ENCODE peak calls at places on chromosomes 4 and X, in eight cellular contexts. One of them, this sample, is unnamed.
A peak's percentile ranks its signal among the peaks of the same experiment; 100 is the strongest.

GRCh38 chrX:70172226-70172625 is 5.1 kb upstream of the DGAT2L6 start:
- DNase-seq in CD4-positive, CD25-positive, alpha-beta regulatory T cell: no peak
- DNase-seq in transverse colon: no peak
- DNase-seq in neural crest cell: no peak
- DNase-seq in HCT116: no peak
- DNase-seq in stimulated activated CD4-positive, alpha-beta T cell treated with anti-CD3 and anti-CD28 coated beads, Interleukin-15, amount 100 ng/mL, for 24 hours: no peak
- DNase-seq in NCI-H1417: no peak
- DNase-seq in SJSA1: no peak
- DNase-seq in this sample: no peak

GRCh38 chr4:56910172-56910967 is 2.7 kb downstream of the REST start:
- DNase-seq in CD4-positive, CD25-positive, alpha-beta regulatory T cell: no peak
- DNase-seq in SJSA1: no peak
- DNase-seq in transverse colon: no peak
- DNase-seq in neural crest cell: no peak
- DNase-seq in HCT116: no peak
- DNase-seq in NCI-H1417: no peak
- DNase-seq in stimulated activated CD4-positive, alpha-beta T cell treated with anti-CD3 and anti-CD28 coated beads, Interleukin-15, amount 100 ng/mL, for 24 hours: peak; percentile 11
- DNase-seq in this sample: no peak

GRCh38 chr4:2417765-2418651 is at the start of gene ZFYVE28:
- DNase-seq in neural crest cell: no peak
- DNase-seq in SJSA1: no peak
- DNase-seq in CD4-positive, CD25-positive, alpha-beta regulatory T cell: no peak
- DNase-seq in NCI-H1417: no peak
- DNase-seq in transverse colon: no peak
- DNase-seq in stimulated activated CD4-positive, alpha-beta T cell treated with anti-CD3 and anti-CD28 coated beads, Interleukin-15, amount 100 ng/mL, for 24 hours: peak; percentile 23
- DNase-seq in HCT116: no peak
- DNase-seq in this sample: no peak

GRCh38 chr4:100635899-100636298 is 118.1 kb upstream of the EMCN start:
- DNase-seq in stimulated activated CD4-positive, alpha-beta T cell treated with anti-CD3 and anti-CD28 coated beads, Interleukin-15, amount 100 ng/mL, for 24 hours: no peak
- DNase-seq in HCT116: no peak
- DNase-seq in SJSA1: no peak
- DNase-seq in neural crest cell: no peak
- DNase-seq in CD4-positive, CD25-positive, alpha-beta regulatory T cell: no peak
- DNase-seq in transverse colon: no peak
- DNase-seq in NCI-H1417: no peak
- DNase-seq in this sample: no peak

GRCh38 chrX:7164174-7164573 is 16.2 kb upstream of the PUDP start:
- DNase-seq in NCI-H1417: no peak
- DNase-seq in HCT116: no peak
- DNase-seq in CD4-positive, CD25-positive, alpha-beta regulatory T cell: no peak
- DNase-seq in neural crest cell: no peak
- DNase-seq in transverse colon: no peak
- DNase-seq in SJSA1: no peak
- DNase-seq in stimulated activated CD4-positive, alpha-beta T cell treated with anti-CD3 and anti-CD28 coated beads, Interleukin-15, amount 100 ng/mL, for 24 hours: no peak
- DNase-seq in this sample: no peak

GRCh38 chrX:120617996-120618630 is 11.7 kb downstream of the C1GALT1C1 start:
- DNase-seq in HCT116: no peak
- DNase-seq in NCI-H1417: no peak
- DNase-seq in neural crest cell: no peak
- DNase-seq in transverse colon: no peak
- DNase-seq in stimulated activated CD4-positive, alpha-beta T cell treated with anti-CD3 and anti-CD28 coated beads, Interleukin-15, amount 100 ng/mL, for 24 hours: no peak
- DNase-seq in SJSA1: no peak
- DNase-seq in CD4-positive, CD25-positive, alpha-beta regulatory T cell: no peak
- DNase-seq in this sample: no peak

GRCh38 chrX:65488496-65488895 is 46.1 kb downstream of the LAS1L start:
- DNase-seq in transverse colon: no peak
- DNase-seq in SJSA1: no peak
- DNase-seq in CD4-positive, CD25-positive, alpha-beta regulatory T cell: no peak
- DNase-seq in NCI-H1417: no peak
- DNase-seq in HCT116: no peak
- DNase-seq in neural crest cell: no peak
- DNase-seq in stimulated activated CD4-positive, alpha-beta T cell treated with anti-CD3 and anti-CD28 coated beads, Interleukin-15, amount 100 ng/mL, for 24 hours: no peak
- DNase-seq in this sample: no peak

GRCh38 chrX:153766871-153767673 is 3.0 kb downstream of the PLXNB3 start:
- DNase-seq in HCT116: no peak
- DNase-seq in stimulated activated CD4-positive, alpha-beta T cell treated with anti-CD3 and anti-CD28 coated beads, Interleukin-15, amount 100 ng/mL, for 24 hours: no peak
- DNase-seq in SJSA1: no peak
- DNase-seq in CD4-positive, CD25-positive, alpha-beta regulatory T cell: no peak
- DNase-seq in transverse colon: peak; percentile 8
- DNase-seq in NCI-H1417: no peak
- DNase-seq in neural crest cell: no peak
- DNase-seq in this sample: no peak

GRCh38 chr4:113603926-113604325 is 157.6 kb downstream of the CAMK2D start:
- DNase-seq in CD4-positive, CD25-positive, alpha-beta regulatory T cell: no peak
- DNase-seq in transverse colon: no peak
- DNase-seq in SJSA1: no peak
- DNase-seq in HCT116: no peak
- DNase-seq in NCI-H1417: no peak
- DNase-seq in neural crest cell: no peak
- DNase-seq in stimulated activated CD4-positive, alpha-beta T cell treated with anti-CD3 and anti-CD28 coated beads, Interleukin-15, amount 100 ng/mL, for 24 hours: no peak
- DNase-seq in this sample: no peak

GRCh38 chrX:13747836-13748235 is 13.3 kb downstream of the OFD1 start:
- DNase-seq in CD4-positive, CD25-positive, alpha-beta regulatory T cell: no peak
- DNase-seq in NCI-H1417: peak; percentile 24
- DNase-seq in transverse colon: peak; percentile 57
- DNase-seq in HCT116: peak; percentile 37
- DNase-seq in stimulated activated CD4-positive, alpha-beta T cell treated with anti-CD3 and anti-CD28 coated beads, Interleukin-15, amount 100 ng/mL, for 24 hours: peak; percentile 18
- DNase-seq in SJSA1: no peak
- DNase-seq in neural crest cell: no peak
- DNase-seq in this sample: no peak

GRCh38 chrX:17081535-17081934 is 135.1 kb downstream of the REPS2 start:
- DNase-seq in stimulated activated CD4-positive, alpha-beta T cell treated with anti-CD3 and anti-CD28 coated beads, Interleukin-15, amount 100 ng/mL, for 24 hours: no peak
- DNase-seq in CD4-positive, CD25-positive, alpha-beta regulatory T cell: no peak
- DNase-seq in HCT116: no peak
- DNase-seq in neural crest cell: no peak
- DNase-seq in transverse colon: no peak
- DNase-seq in SJSA1: no peak
- DNase-seq in NCI-H1417: no peak
- DNase-seq in this sample: no peak

GRCh38 chr4:40199999-40200880 is 3.4 kb downstream of the RHOH start:
- DNase-seq in stimulated activated CD4-positive, alpha-beta T cell treated with anti-CD3 and anti-CD28 coated beads, Interleukin-15, amount 100 ng/mL, for 24 hours: peak; percentile 82
- DNase-seq in transverse colon: peak; percentile 60
- DNase-seq in CD4-positive, CD25-positive, alpha-beta regulatory T cell: peak; percentile 43
- DNase-seq in neural crest cell: no peak
- DNase-seq in SJSA1: no peak
- DNase-seq in HCT116: no peak
- DNase-seq in NCI-H1417: no peak
- DNase-seq in this sample: no peak

GRCh38 chr4:40206421-40206820 is 9.6 kb downstream of the RHOH start:
- DNase-seq in stimulated activated CD4-positive, alpha-beta T cell treated with anti-CD3 and anti-CD28 coated beads, Interleukin-15, amount 100 ng/mL, for 24 hours: no peak
- DNase-seq in SJSA1: no peak
- DNase-seq in NCI-H1417: no peak
- DNase-seq in HCT116: no peak
- DNase-seq in transverse colon: no peak
- DNase-seq in CD4-positive, CD25-positive, alpha-beta regulatory T cell: no peak
- DNase-seq in neural crest cell: no peak
- DNase-seq in this sample: no peak